ENCODE peak calls at places on chromosome 13, in eight cellular contexts. Z is iPS-NIHi11; P is stimulated activated naive CD8-positive, alpha-beta T cell treated with anti-CD3 and anti-CD28 coated beads, Interleukin-15, Interleukin-2, amounts not matched to agents 100 U/mL and 50 U/mL, for 24 hours; T is body of pancreas; X is D341Med; H is kidney epithelial cell; A is EL; D is activated naive CD8-positive, alpha-beta T cell treated with anti-CD3 and anti-CD28 coated beads for 36 hours. M is an unnamed sample.

GRCh38 chr13:18949970-18950369 is 231.7 kb downstream of the TUBA3C start:
- DNase-seq in P (no peak), A (no peak), Z (peak; percentile 3), H (no peak), X (no peak), T (no peak), D (no peak), M (no peak)

GRCh38 chr13:39148513-39148961 is 110.3 kb downstream of the NHLRC3 start:
- DNase-seq in X (no peak), P (no peak), A (peak; percentile 37), H (peak; percentile 95), D (no peak), T (no peak), Z (no peak), M (peak; percentile 92)

GRCh38 chr13:28438598-28439334 is 56.2 kb downstream of the FLT1 start:
- DNase-seq in P (no peak), T (no peak), Z (peak; percentile 26), X (no peak), A (no peak), D (no peak), H (no peak), M (peak; percentile 29)

GRCh38 chr13:82010780-82011179 is 1669.9 kb upstream of the SPRY2 start:
- DNase-seq in Z (no peak), T (no peak), D (no peak), P (no peak), H (no peak), A (no peak), X (no peak), M (no peak)

GRCh38 chr13:79779761-79780160 is 298.8 kb downstream of the NDFIP2 start:
- DNase-seq in H (no peak), D (no peak), X (no peak), P (no peak), T (no peak), A (peak; percentile 11), Z (peak; percentile 14), M (peak; percentile 72)

GRCh38 chr13:113814435-113814821 is 49.4 kb downstream of the GAS6 start:
- DNase-seq in H (peak; percentile 44), X (no peak), Z (no peak), P (no peak), A (peak; percentile 55), T (peak; percentile 40), D (no peak), M (no peak)

GRCh38 chr13:40187836-40188591 is 478.4 kb downstream of the FOXO1 start:
- DNase-seq in Z (no peak), D (peak; percentile 28), A (no peak), X (no peak), H (no peak), P (peak; percentile 42), T (no peak), M (no peak)

GRCh38 chr13:79646880-79647279 is 165.9 kb downstream of the NDFIP2 start:
- DNase-seq in X (no peak), T (no peak), H (no peak), P (no peak), A (no peak), D (no peak), Z (no peak), M (no peak)

GRCh38 chr13:50779443-50780200 is 63.9 kb downstream of the DLEU7 start:
- DNase-seq in P (no peak), X (peak; percentile 61), T (no peak), Z (no peak), D (no peak), H (no peak), A (no peak), M (peak; percentile 89)

GRCh38 chr13:76414320-76414719 is 471.9 kb downstream of the KCTD12 start:
- DNase-seq in X (no peak), H (no peak), T (no peak), Z (no peak), A (no peak), P (no peak), D (no peak), M (peak; percentile 88)

GRCh38 chr13:41409611-41410010 is 47.7 kb upstream of the RGCC start:
- DNase-seq in H (no peak), D (no peak), A (no peak), X (no peak), P (no peak), Z (no peak), T (no peak), M (no peak)

GRCh38 chr13:93561553-93561952 is 334.9 kb downstream of the GPC6 start:
- DNase-seq in P (no peak), Z (peak; percentile 12), D (no peak), X (no peak), T (no peak), H (no peak), A (no peak), M (peak; percentile 83)

GRCh38 chr13:99624936-99625540 is 123.8 kb downstream of the TM9SF2 start:
- DNase-seq in H (no peak), D (no peak), Z (no peak), A (no peak), T (no peak), X (peak; percentile 48), P (no peak), M (no peak)

GRCh38 chr13:73833331-73834070 is 300.7 kb downstream of the KLF12 start:
- DNase-seq in Z (no peak), D (no peak), A (no peak), P (no peak), H (no peak), X (no peak), T (no peak), M (no peak)

GRCh38 chr13:30169442-30169841 is 137.9 kb downstream of the KATNAL1 start:
- DNase-seq in X (no peak), Z (no peak), A (peak; percentile 6), H (no peak), P (no peak), D (no peak), T (no peak), M (no peak)

GRCh38 chr13:73230714-73231113 is 171.9 kb downstream of the KLF5 start:
- DNase-seq in D (peak; percentile 15), X (no peak), Z (no peak), P (no peak), H (no peak), T (no peak), A (no peak), M (no peak)

GRCh38 chr13:70253411-70253810 is 145.2 kb upstream of the KLHL1 start:
- DNase-seq in Z (no peak), X (no peak), P (no peak), T (no peak), A (no peak), H (no peak), D (no peak), M (no peak)

GRCh38 chr13:31767175-31767900 is 28.0 kb downstream of the RXFP2 start:
- DNase-seq in H (peak; percentile 67), P (no peak), A (peak; percentile 95), T (no peak), D (no peak), Z (no peak), X (no peak), M (peak; percentile 55)

M was measured in mesendoderm.